ENCODE peak calls at places on chromosomes 3 and 15, in ten cellular contexts. X is foreskin fibroblast, T is AG04449, H is AG10803, B is upper lobe of right lung, I is astrocyte of the spinal cord, L is NB4, G is stomach, A is transverse colon, R is dorsolateral prefrontal cortex. K is an unnamed sample.

GRCh38 chr3:140378571-140379340 is 299.1 kb upstream of the TRIM42 start:
- DNase-seq in X (no peak), T (no peak), H (no peak), B (no peak), I (peak), L (no peak), G (no peak), A (no peak), R (no peak), K (no peak)

GRCh38 chr3:172856766-172857742 is 106.5 kb downstream of the ECT2 start:
- DNase-seq in X (no peak), T (no peak), H (no peak), B (no peak), I (peak), L (no peak), G (peak), A (peak), R (no peak), K (no peak)

GRCh38 chr3:180881065-180881801 is 31.2 kb upstream of the FXR1 start:
- DNase-seq in X (no peak), T (no peak), H (no peak), B (no peak), I (no peak), L (no peak), G (no peak), A (no peak), R (no peak), K (no peak)

GRCh38 chr3:151213151-151213550 is 10.1 kb upstream of the GPR171 start:
- DNase-seq in X (no peak), T (no peak), H (no peak), B (no peak), I (no peak), L (no peak), G (no peak), A (no peak), R (no peak), K (no peak)

GRCh38 chr15:25057574-25057973 is 102.8 kb downstream of the SNRPN start:
- DNase-seq in X (no peak), T (no peak), H (no peak), B (no peak), I (no peak), L (no peak), G (peak), A (no peak), R (peak), K (no peak)

GRCh38 chr3:48422691-48423090 is 7.2 kb downstream of the PLXNB1 start:
- DNase-seq in X (no peak), T (no peak), H (no peak), B (no peak), I (no peak), L (no peak), G (no peak), A (no peak), R (no peak), K (no peak)

GRCh38 chr15:23416349-23417276 is 30.4 kb downstream of the GOLGA6L2 start:
- DNase-seq in X (no peak), T (no peak), H (no peak), B (no peak), I (no peak), L (no peak), G (no peak), A (peak), R (no peak), K (no peak)

GRCh38 chr3:151697496-151697895 is 36.2 kb upstream of the AADACL2 start:
- DNase-seq in X (no peak), T (no peak), H (no peak), B (no peak), I (no peak), L (no peak), G (no peak), A (no peak), R (no peak), K (no peak)

GRCh38 chr15:95853350-95853749 is 477.1 kb upstream of the NR2F2 start:
- DNase-seq in X (peak), T (no peak), H (no peak), B (no peak), I (peak), L (no peak), G (no peak), A (no peak), R (no peak), K (peak)

GRCh38 chr3:127159547-127159946 is 33.4 kb upstream of the PRR23E start:
- DNase-seq in X (no peak), T (no peak), H (no peak), B (no peak), I (no peak), L (no peak), G (no peak), A (no peak), R (no peak), K (no peak)

GRCh38 chr15:40493089-40493840 is 22.5 kb downstream of the CHST14 start:
- DNase-seq in X (peak), T (no peak), H (no peak), B (no peak), I (no peak), L (peak), G (no peak), A (no peak), R (no peak), K (no peak)

GRCh38 chr15:90142216-90143175 is 40.2 kb upstream of the IDH2 start:
- DNase-seq in X (no peak), T (no peak), H (no peak), B (no peak), I (no peak), L (peak), G (no peak), A (no peak), R (no peak), K (no peak)

GRCh38 chr3:71127463-71128243 is 455.9 kb downstream of the FOXP1 start:
- DNase-seq in X (no peak), T (no peak), H (peak), B (no peak), I (peak), L (no peak), G (no peak), A (no peak), R (no peak), K (peak)

GRCh38 chr3:133494469-133494868 is 79.0 kb upstream of the CDV3 start:
- DNase-seq in X (peak), T (no peak), H (peak), B (no peak), I (no peak), L (peak), G (no peak), A (no peak), R (no peak), K (no peak)

GRCh38 chr3:11379238-11379823 is 107.1 kb downstream of the ATG7 start:
- DNase-seq in X (peak), T (no peak), H (peak), B (no peak), I (peak), L (peak), G (no peak), A (no peak), R (no peak), K (peak)

GRCh38 chr15:91872356-91873132 is 19.0 kb downstream of the SLCO3A1 start:
- DNase-seq in X (no peak), T (no peak), H (no peak), B (peak), I (no peak), L (no peak), G (peak), A (no peak), R (no peak), K (no peak)

GRCh38 chr3:61663728-61664492 is 102.5 kb downstream of the PTPRG start:
- DNase-seq in X (peak), T (peak), H (peak), B (no peak), I (peak), L (no peak), G (no peak), A (no peak), R (no peak), K (peak)

GRCh38 chr15:61621146-61621545 is 392.0 kb upstream of the RORA start:
- DNase-seq in X (peak), T (no peak), H (peak), B (no peak), I (no peak), L (peak), G (no peak), A (no peak), R (peak), K (no peak)

GRCh38 chr3:32216172-32216783 is 22.2 kb upstream of the CMTM8 start:
- DNase-seq in X (no peak), T (no peak), H (no peak), B (no peak), I (no peak), L (no peak), G (peak), A (peak), R (no peak), K (no peak)

GRCh38 chr15:83733206-83733605 is 79.3 kb downstream of the ADAMTSL3 start:
- DNase-seq in X (peak), T (no peak), H (peak), B (no peak), I (peak), L (no peak), G (no peak), A (no peak), R (no peak), K (no peak)

GRCh38 chr3:123448503-123449091 is at the start of gene ADCY5:
- DNase-seq in X (peak), T (no peak), H (no peak), B (no peak), I (no peak), L (no peak), G (no peak), A (peak), R (peak), K (peak)

GRCh38 chr15:91816942-91817341 is 36.6 kb upstream of the SLCO3A1 start:
- DNase-seq in X (no peak), T (no peak), H (no peak), B (no peak), I (no peak), L (no peak), G (no peak), A (no peak), R (no peak), K (no peak)

GRCh38 chr3:149145926-149146325 is 16.5 kb downstream of the HPS3 start:
- DNase-seq in X (no peak), T (no peak), H (peak), B (no peak), I (no peak), L (peak), G (no peak), A (no peak), R (no peak), K (no peak)

GRCh38 chr3:155230382-155230781 is 63.1 kb downstream of the STRIT1 start:
- DNase-seq in X (peak), T (no peak), H (peak), B (no peak), I (peak), L (no peak), G (no peak), A (no peak), R (no peak), K (peak)

GRCh38 chr3:114213669-114214541 is 23.5 kb downstream of the ZNF80 start:
- DNase-seq in X (peak), T (peak), H (peak), B (no peak), I (peak), L (peak), G (no peak), A (peak), R (no peak), K (peak)

GRCh38 chr15:99052205-99052604 is 44.6 kb upstream of the PGPEP1L start:
- DNase-seq in X (no peak), T (no peak), H (no peak), B (no peak), I (no peak), L (peak), G (no peak), A (no peak), R (no peak), K (no peak)

GRCh38 chr15:41032079-41032328 is 78.7 kb downstream of the CHAC1 start:
- DNase-seq in X (no peak), T (no peak), H (no peak), B (no peak), I (no peak), L (no peak), G (no peak), A (no peak), R (no peak), K (no peak)

DNA sequence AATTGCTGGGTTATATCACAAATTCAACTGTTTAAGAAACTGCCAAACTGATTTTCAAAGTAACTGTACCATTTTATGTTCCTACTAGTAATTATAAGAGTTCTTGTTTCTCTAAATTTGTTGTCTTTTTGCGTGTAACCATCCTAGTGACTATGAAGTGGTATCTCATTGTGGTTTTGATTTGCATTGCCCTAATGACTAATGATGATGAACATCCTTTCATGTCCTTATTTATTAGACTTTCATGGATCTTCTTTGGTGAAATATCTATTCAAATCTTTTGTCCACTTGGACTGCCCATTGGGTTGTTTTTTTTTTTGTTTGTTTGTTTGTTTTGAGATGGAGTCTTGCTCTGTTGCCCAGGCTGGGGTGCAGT is 3.6 kb downstream of the OXSR1 start:
- DNase-seq in X (peak), T (no peak), H (peak), B (no peak), I (no peak), L (no peak), G (no peak), A (no peak), R (no peak), K (no peak)
- H3K4me3 ChIP-seq in X (peak), T (peak), H (no peak), B (no peak), I (peak), L (no peak), G (no peak), A (no peak), R (no peak), K (peak)

GRCh38 chr3:170585008-170585936 is 603 bp downstream of the SLC7A14 start:
- DNase-seq in X (peak), T (no peak), H (no peak), B (no peak), I (no peak), L (no peak), G (no peak), A (no peak), R (peak), K (peak)
- H3K4me3 ChIP-seq in X (peak), T (peak), H (peak), B (no peak), I (peak), L (no peak), G (peak), A (no peak), R (peak), K (peak)

DNA sequence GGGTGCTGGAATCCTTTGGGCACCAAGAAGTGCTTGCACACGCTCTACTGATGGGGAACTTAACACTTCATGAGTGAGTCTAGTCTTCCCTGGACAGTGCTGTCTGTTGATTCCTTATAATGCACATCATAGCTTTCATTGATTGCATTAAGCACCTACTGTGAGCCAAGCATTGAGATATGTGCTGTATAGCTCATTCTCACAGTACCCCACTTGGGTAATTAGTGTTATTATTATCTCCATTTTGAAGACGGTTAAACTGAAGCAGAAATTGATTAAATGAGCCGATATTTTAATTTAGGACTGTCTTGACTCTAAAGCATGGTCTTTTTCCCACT is 507 bp upstream of the PDHB start:
- DNase-seq in X (no peak), T (no peak), H (no peak), B (no peak), I (no peak), L (no peak), G (no peak), A (no peak), R (no peak), K (no peak)
- H3K4me3 ChIP-seq in X (peak), T (peak), H (peak), B (peak), I (peak), L (peak), G (peak), A (peak), R (peak), K (peak)

DNA sequence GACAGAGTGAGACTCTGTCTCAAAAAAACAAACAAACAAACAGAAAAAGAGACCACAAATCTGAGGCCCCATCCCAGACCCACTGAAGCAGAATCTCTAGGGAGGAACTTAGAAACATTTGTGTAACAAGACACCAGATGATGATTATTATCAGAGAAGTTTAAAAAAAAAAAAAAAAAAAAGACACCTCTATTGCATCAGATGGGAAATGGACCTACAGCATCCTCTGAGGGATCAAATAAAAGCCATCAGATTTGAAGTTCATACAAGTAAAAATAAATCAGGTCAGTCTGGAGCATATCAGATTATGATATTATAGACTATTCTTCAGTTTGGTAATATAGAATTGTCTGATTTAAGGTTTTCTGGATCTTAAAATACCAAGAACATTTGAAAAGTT is 21.9 kb upstream of the LIPC start:
- DNase-seq in X (no peak), T (no peak), H (no peak), B (no peak), I (no peak), L (no peak), G (no peak), A (no peak), R (no peak), K (peak)
- H3K4me3 ChIP-seq in X (peak), T (peak), H (no peak), B (peak), I (no peak), L (no peak), G (no peak), A (no peak), R (no peak), K (peak)

GRCh38 chr3:128845119-128845518 is 34.3 kb upstream of the ACAD9 start:
- DNase-seq in X (no peak), T (no peak), H (no peak), B (no peak), I (no peak), L (peak), G (no peak), A (no peak), R (no peak), K (no peak)
- H3K4me3 ChIP-seq in X (no peak), T (no peak), H (no peak), B (no peak), I (no peak), L (peak), G (peak), A (no peak), R (no peak), K (no peak)